ENCODE peak calls at places on chromosome 14, in seven cellular contexts. Q is AG10803, K is GM03348, U is HS-27A, D is pons, I is H9, E is hypothalamus. J is an unnamed sample.

GRCh38 chr14:51630987-51631386 is 20.7 kb upstream of the FRMD6 start:
- DNase-seq in Q (no peak), K (no peak), U (no peak), D (no peak), I (no peak), E (no peak), J (no peak)

GRCh38 chr14:33647385-33647786 is 303.5 kb downstream of the EGLN3 start:
- DNase-seq in Q (peak; percentile 97), K (peak; percentile 87), U (peak; percentile 95), D (no peak), I (no peak), E (no peak), J (no peak)

GRCh38 chr14:93937519-93937918 is 10.4 kb downstream of the FAM181A start:
- DNase-seq in Q (no peak), K (no peak), U (no peak), D (peak; percentile 17), I (no peak), E (no peak), J (no peak)

GRCh38 chr14:44812672-44813071 is 149.1 kb downstream of the KLHL28 start:
- DNase-seq in Q (no peak), K (no peak), U (no peak), D (no peak), I (peak; percentile 34), E (no peak), J (no peak)

GRCh38 chr14:87785868-87786267 is 207.1 kb downstream of the GALC start:
- DNase-seq in Q (no peak), K (no peak), U (no peak), D (no peak), I (no peak), E (no peak), J (no peak)

GRCh38 chr14:24310666-24311604 is at the start of gene LTB4R:
- DNase-seq in Q (peak; percentile 71), K (peak; percentile 90), U (no peak), D (no peak), I (no peak), E (peak; percentile 79), J (peak; percentile 55)

GRCh38 chr14:100440207-100440631 is 117.1 kb downstream of the SLC25A47 start:
- DNase-seq in Q (peak; percentile 63), K (peak; percentile 86), U (no peak), D (peak; percentile 70), I (peak; percentile 75), E (peak; percentile 57), J (peak; percentile 51)

GRCh38 chr14:96965885-96966595 is 168.9 kb downstream of the VRK1 start:
- DNase-seq in Q (no peak), K (no peak), U (no peak), D (no peak), I (no peak), E (no peak), J (no peak)

GRCh38 chr14:77346495-77346894 is 25.7 kb downstream of the GSTZ1 start:
- DNase-seq in Q (no peak), K (no peak), U (no peak), D (no peak), I (no peak), E (no peak), J (no peak)

GRCh38 chr14:22887990-22888378 is 5.0 kb downstream of the REM2 start:
- DNase-seq in Q (no peak), K (no peak), U (no peak), D (no peak), I (no peak), E (no peak), J (no peak)

J was measured in globus pallidus.